ENCODE peak calls at places on chromosome 1, in ten cellular contexts. One of them, this sample, is unnamed. For H3K9me3 and H3K27me3, the result is how much of the 10 kb centered on the place peaks cover.

GRCh38 chr1:12525311-12526181 is 92.5 kb downstream of the DHRS3 start:
- DNase-seq in naive thymus-derived CD4-positive, alpha-beta T cell: no peak
- DNase-seq in tibial artery: peak
- DNase-seq in transverse colon: peak
- DNase-seq in adrenal gland: peak
- DNase-seq in heart left ventricle: no peak
- DNase-seq in neural progenitor cell: no peak
- DNase-seq in CD8-positive, alpha-beta T cell: no peak
- DNase-seq in left ventricle myocardium inferior: peak
- DNase-seq in psoas muscle: peak
- DNase-seq in this sample: no peak

GRCh38 chr1:56686171-56686570 is 41.1 kb downstream of the PRKAA2 start:
- DNase-seq in naive thymus-derived CD4-positive, alpha-beta T cell: no peak
- DNase-seq in tibial artery: no peak
- DNase-seq in transverse colon: no peak
- DNase-seq in adrenal gland: no peak
- DNase-seq in heart left ventricle: no peak
- DNase-seq in neural progenitor cell: no peak
- DNase-seq in CD8-positive, alpha-beta T cell: no peak
- DNase-seq in left ventricle myocardium inferior: no peak
- DNase-seq in psoas muscle: no peak
- DNase-seq in this sample: no peak

GRCh38 chr1:43885311-43885801 is 48.2 kb upstream of the ARTN start:
- DNase-seq in naive thymus-derived CD4-positive, alpha-beta T cell: no peak
- DNase-seq in tibial artery: no peak
- DNase-seq in transverse colon: no peak
- DNase-seq in adrenal gland: no peak
- DNase-seq in heart left ventricle: no peak
- DNase-seq in neural progenitor cell: peak
- DNase-seq in CD8-positive, alpha-beta T cell: no peak
- DNase-seq in left ventricle myocardium inferior: no peak
- DNase-seq in psoas muscle: no peak
- DNase-seq in this sample: no peak

GRCh38 chr1:38344705-38345104 is 298.1 kb upstream of the POU3F1 start:
- DNase-seq in naive thymus-derived CD4-positive, alpha-beta T cell: no peak
- DNase-seq in tibial artery: no peak
- DNase-seq in transverse colon: no peak
- DNase-seq in adrenal gland: no peak
- DNase-seq in heart left ventricle: no peak
- DNase-seq in neural progenitor cell: peak
- DNase-seq in CD8-positive, alpha-beta T cell: no peak
- DNase-seq in left ventricle myocardium inferior: no peak
- DNase-seq in psoas muscle: no peak
- DNase-seq in this sample: no peak

GRCh38 chr1:62508187-62508758 is 71.4 kb downstream of the USP1 start:
- DNase-seq in naive thymus-derived CD4-positive, alpha-beta T cell: peak
- DNase-seq in tibial artery: no peak
- DNase-seq in transverse colon: no peak
- DNase-seq in adrenal gland: peak
- DNase-seq in heart left ventricle: no peak
- DNase-seq in neural progenitor cell: peak
- DNase-seq in CD8-positive, alpha-beta T cell: no peak
- DNase-seq in left ventricle myocardium inferior: no peak
- DNase-seq in psoas muscle: no peak
- DNase-seq in this sample: peak

GRCh38 chr1:215665212-215665611 is 98.1 kb downstream of the KCTD3 start:
- DNase-seq in naive thymus-derived CD4-positive, alpha-beta T cell: no peak
- DNase-seq in tibial artery: no peak
- DNase-seq in transverse colon: no peak
- DNase-seq in adrenal gland: no peak
- DNase-seq in heart left ventricle: no peak
- DNase-seq in neural progenitor cell: no peak
- DNase-seq in CD8-positive, alpha-beta T cell: no peak
- DNase-seq in left ventricle myocardium inferior: no peak
- DNase-seq in psoas muscle: no peak
- DNase-seq in this sample: no peak

GRCh38 chr1:245056913-245057312 is 97.9 kb upstream of the KIF26B start:
- DNase-seq in naive thymus-derived CD4-positive, alpha-beta T cell: no peak
- DNase-seq in tibial artery: no peak
- DNase-seq in transverse colon: no peak
- DNase-seq in adrenal gland: no peak
- DNase-seq in heart left ventricle: no peak
- DNase-seq in neural progenitor cell: no peak
- DNase-seq in CD8-positive, alpha-beta T cell: no peak
- DNase-seq in left ventricle myocardium inferior: no peak
- DNase-seq in psoas muscle: no peak
- DNase-seq in this sample: no peak

GRCh38 chr1:209823143-209824041 is 4.4 kb upstream of the UTP25 start:
- DNase-seq in naive thymus-derived CD4-positive, alpha-beta T cell: peak
- DNase-seq in tibial artery: no peak
- DNase-seq in transverse colon: no peak
- DNase-seq in adrenal gland: no peak
- DNase-seq in heart left ventricle: no peak
- DNase-seq in neural progenitor cell: peak
- DNase-seq in CD8-positive, alpha-beta T cell: no peak
- DNase-seq in left ventricle myocardium inferior: no peak
- DNase-seq in psoas muscle: no peak
- DNase-seq in this sample: no peak

GRCh38 chr1:24311731-24312130 is 7.4 kb upstream of the GRHL3 start:
- DNase-seq in naive thymus-derived CD4-positive, alpha-beta T cell: no peak
- DNase-seq in tibial artery: no peak
- DNase-seq in transverse colon: no peak
- DNase-seq in adrenal gland: no peak
- DNase-seq in heart left ventricle: no peak
- DNase-seq in neural progenitor cell: peak
- DNase-seq in CD8-positive, alpha-beta T cell: no peak
- DNase-seq in left ventricle myocardium inferior: no peak
- DNase-seq in psoas muscle: no peak
- DNase-seq in this sample: no peak

GRCh38 chr1:91864017-91864700 is 21.8 kb downstream of the TGFBR3 start:
- DNase-seq in naive thymus-derived CD4-positive, alpha-beta T cell: no peak
- DNase-seq in tibial artery: no peak
- DNase-seq in transverse colon: no peak
- DNase-seq in adrenal gland: no peak
- DNase-seq in heart left ventricle: no peak
- DNase-seq in neural progenitor cell: no peak
- DNase-seq in CD8-positive, alpha-beta T cell: no peak
- DNase-seq in left ventricle myocardium inferior: no peak
- DNase-seq in psoas muscle: no peak
- DNase-seq in this sample: no peak

GRCh38 chr1:44367932-44368331 is 12.9 kb upstream of the ERI3 start:
- DNase-seq in naive thymus-derived CD4-positive, alpha-beta T cell: no peak
- DNase-seq in tibial artery: no peak
- DNase-seq in transverse colon: no peak
- DNase-seq in adrenal gland: no peak
- DNase-seq in heart left ventricle: no peak
- DNase-seq in neural progenitor cell: no peak
- DNase-seq in CD8-positive, alpha-beta T cell: no peak
- DNase-seq in left ventricle myocardium inferior: no peak
- DNase-seq in psoas muscle: no peak
- DNase-seq in this sample: no peak

GRCh38 chr1:162678439-162678838 is 46.2 kb downstream of the DDR2 start:
- DNase-seq in naive thymus-derived CD4-positive, alpha-beta T cell: no peak
- DNase-seq in tibial artery: no peak
- DNase-seq in transverse colon: no peak
- DNase-seq in adrenal gland: peak
- DNase-seq in heart left ventricle: peak
- DNase-seq in neural progenitor cell: no peak
- DNase-seq in CD8-positive, alpha-beta T cell: no peak
- DNase-seq in left ventricle myocardium inferior: no peak
- DNase-seq in psoas muscle: no peak
- DNase-seq in this sample: no peak

GRCh38 chr1:112855152-112855836 is 100.7 kb downstream of the SLC16A1 start:
- DNase-seq in naive thymus-derived CD4-positive, alpha-beta T cell: no peak
- DNase-seq in tibial artery: no peak
- DNase-seq in transverse colon: no peak
- DNase-seq in adrenal gland: no peak
- DNase-seq in heart left ventricle: no peak
- DNase-seq in neural progenitor cell: no peak
- DNase-seq in CD8-positive, alpha-beta T cell: no peak
- DNase-seq in left ventricle myocardium inferior: no peak
- DNase-seq in psoas muscle: no peak
- DNase-seq in this sample: no peak

GRCh38 chr1:116261227-116261626 is 111.8 kb upstream of the ATP1A1 start:
- DNase-seq in naive thymus-derived CD4-positive, alpha-beta T cell: no peak
- DNase-seq in tibial artery: no peak
- DNase-seq in transverse colon: no peak
- DNase-seq in adrenal gland: no peak
- DNase-seq in heart left ventricle: no peak
- DNase-seq in neural progenitor cell: peak
- DNase-seq in CD8-positive, alpha-beta T cell: no peak
- DNase-seq in left ventricle myocardium inferior: no peak
- DNase-seq in psoas muscle: no peak
- DNase-seq in this sample: no peak

DNA sequence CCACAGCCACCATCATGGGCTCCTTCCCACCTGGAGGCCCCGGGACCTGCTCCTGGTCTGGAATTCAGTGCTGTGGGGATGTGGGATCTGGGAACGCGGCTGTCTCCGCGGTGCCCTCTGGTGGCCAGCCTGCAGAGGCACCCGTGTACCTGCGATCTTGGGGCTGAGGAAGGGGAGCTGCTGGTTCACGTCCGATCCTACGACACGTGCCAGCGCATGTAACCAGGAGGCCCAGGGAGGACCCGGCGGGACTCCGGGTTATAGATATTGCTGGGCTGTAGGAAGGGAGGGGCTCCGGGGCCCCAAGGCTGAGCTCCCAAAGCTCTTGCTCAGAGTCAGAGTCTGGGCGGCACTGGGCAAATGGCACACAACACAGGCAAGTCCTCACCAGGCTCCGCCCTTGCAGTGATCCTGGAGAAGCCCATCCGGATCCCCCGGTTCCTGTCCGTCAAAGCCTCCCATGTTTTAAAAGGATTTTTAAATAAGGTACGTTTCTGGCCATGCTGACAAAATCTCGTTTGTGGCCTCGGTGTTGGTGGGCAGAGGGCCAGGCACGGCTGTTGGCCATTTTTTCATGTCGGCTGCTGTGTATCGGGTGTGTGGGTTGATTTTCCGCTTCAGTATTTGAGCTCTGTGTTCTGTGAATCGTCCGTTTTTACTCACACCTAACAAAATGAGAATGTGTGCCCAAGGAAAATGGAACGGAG is 20.1 kb downstream of the FAAP20 start:
- DNase-seq in naive thymus-derived CD4-positive, alpha-beta T cell: peak
- DNase-seq in tibial artery: peak
- DNase-seq in transverse colon: peak
- DNase-seq in adrenal gland: peak
- DNase-seq in heart left ventricle: peak
- DNase-seq in neural progenitor cell: peak
- DNase-seq in CD8-positive, alpha-beta T cell: no peak
- DNase-seq in left ventricle myocardium inferior: peak
- DNase-seq in psoas muscle: peak
- DNase-seq in this sample: no peak
- H3K4me3 ChIP-seq in naive thymus-derived CD4-positive, alpha-beta T cell: no peak
- H3K4me3 ChIP-seq in tibial artery: peak
- H3K4me3 ChIP-seq in transverse colon: peak
- H3K4me3 ChIP-seq in adrenal gland: no peak
- H3K4me3 ChIP-seq in heart left ventricle: peak
- H3K4me3 ChIP-seq in neural progenitor cell: no peak
- H3K4me3 ChIP-seq in CD8-positive, alpha-beta T cell: no peak
- H3K4me3 ChIP-seq in left ventricle myocardium inferior: peak
- H3K4me3 ChIP-seq in psoas muscle: peak
- H3K4me3 ChIP-seq in this sample: no peak

DNA sequence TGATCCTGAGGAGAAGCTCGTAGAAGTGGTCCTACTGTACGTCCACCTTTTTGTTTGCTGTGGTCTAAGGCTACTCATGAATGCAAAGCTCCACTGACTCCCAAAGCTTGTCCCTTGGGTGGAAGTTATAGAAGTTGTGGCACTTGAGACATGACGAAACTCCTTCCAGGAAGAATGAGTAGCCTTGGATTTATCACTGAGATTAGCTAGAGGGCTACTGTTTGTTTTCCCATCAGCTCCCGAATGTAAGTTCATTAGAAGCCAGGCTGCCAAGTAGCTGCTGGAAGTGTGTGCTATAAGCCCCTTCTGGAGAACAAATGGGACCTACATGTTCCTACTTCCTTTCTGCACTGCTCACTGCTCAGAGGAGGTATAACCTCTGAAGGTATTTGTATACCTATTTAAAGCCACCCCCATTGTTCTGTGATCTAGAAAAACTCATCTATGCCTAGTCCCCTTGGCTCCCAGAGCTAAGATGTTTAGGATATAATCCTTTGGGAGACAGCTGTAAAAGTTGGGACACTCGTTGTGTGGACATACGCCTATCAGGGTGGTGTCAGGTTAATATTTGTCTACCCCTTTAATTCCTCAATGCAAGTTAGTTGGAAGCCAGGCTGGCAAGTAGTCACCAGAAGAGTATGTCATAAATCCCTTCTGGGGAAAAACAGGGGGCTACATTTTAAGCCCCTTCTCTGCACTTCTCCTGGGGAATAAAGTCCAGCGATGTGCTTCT is 72.9 kb downstream of the SCMH1 start:
- DNase-seq in naive thymus-derived CD4-positive, alpha-beta T cell: no peak
- DNase-seq in tibial artery: no peak
- DNase-seq in transverse colon: no peak
- DNase-seq in adrenal gland: no peak
- DNase-seq in heart left ventricle: no peak
- DNase-seq in neural progenitor cell: no peak
- DNase-seq in CD8-positive, alpha-beta T cell: no peak
- DNase-seq in left ventricle myocardium inferior: no peak
- DNase-seq in psoas muscle: no peak
- DNase-seq in this sample: no peak
- H3K9me3 ChIP-seq in naive thymus-derived CD4-positive, alpha-beta T cell: under half
- H3K9me3 ChIP-seq in tibial artery: under half
- H3K9me3 ChIP-seq in transverse colon: under half
- H3K9me3 ChIP-seq in adrenal gland: under half
- H3K9me3 ChIP-seq in heart left ventricle: under half
- H3K9me3 ChIP-seq in neural progenitor cell: under half
- H3K9me3 ChIP-seq in CD8-positive, alpha-beta T cell: under half
- H3K9me3 ChIP-seq in left ventricle myocardium inferior: under half
- H3K9me3 ChIP-seq in psoas muscle: under half
- H3K9me3 ChIP-seq in this sample: under half

GRCh38 chr1:30908886-30909777 is 574 bp upstream of the SDC3 start:
- DNase-seq in naive thymus-derived CD4-positive, alpha-beta T cell: no peak
- DNase-seq in tibial artery: no peak
- DNase-seq in transverse colon: peak
- DNase-seq in adrenal gland: no peak
- DNase-seq in heart left ventricle: no peak
- DNase-seq in neural progenitor cell: peak
- DNase-seq in CD8-positive, alpha-beta T cell: no peak
- DNase-seq in left ventricle myocardium inferior: peak
- DNase-seq in psoas muscle: no peak
- DNase-seq in this sample: no peak
- H3K27me3 ChIP-seq in naive thymus-derived CD4-positive, alpha-beta T cell: under half
- H3K27me3 ChIP-seq in tibial artery: under half
- H3K27me3 ChIP-seq in transverse colon: under half
- H3K27me3 ChIP-seq in adrenal gland: under half
- H3K27me3 ChIP-seq in heart left ventricle: under half
- H3K27me3 ChIP-seq in neural progenitor cell: under half
- H3K27me3 ChIP-seq in CD8-positive, alpha-beta T cell: under half
- H3K27me3 ChIP-seq in left ventricle myocardium inferior: under half
- H3K27me3 ChIP-seq in psoas muscle: under half
- H3K27me3 ChIP-seq in this sample: under half

DNA sequence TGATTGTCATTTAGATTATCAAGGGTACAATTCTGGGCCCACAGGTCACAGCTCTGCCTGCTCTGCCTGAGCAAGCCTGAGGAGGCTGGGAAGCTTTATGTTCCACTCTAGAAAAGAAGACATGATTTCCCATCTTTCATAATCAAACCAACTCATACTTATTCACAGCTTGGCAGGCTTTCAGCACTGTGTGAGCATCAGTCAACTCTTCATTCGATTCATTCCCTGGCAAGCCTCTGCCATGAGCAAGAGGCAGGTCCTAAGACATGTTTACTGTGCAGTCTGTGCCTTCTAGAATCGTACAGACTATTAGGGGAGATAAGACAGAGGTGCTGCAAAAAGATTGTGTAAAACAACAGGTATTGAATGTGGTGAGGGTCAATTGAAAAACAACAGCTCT is 24.5 kb upstream of the KIRREL1 start:
- DNase-seq in naive thymus-derived CD4-positive, alpha-beta T cell: no peak
- DNase-seq in tibial artery: no peak
- DNase-seq in transverse colon: no peak
- DNase-seq in adrenal gland: peak
- DNase-seq in heart left ventricle: no peak
- DNase-seq in neural progenitor cell: no peak
- DNase-seq in CD8-positive, alpha-beta T cell: no peak
- DNase-seq in left ventricle myocardium inferior: no peak
- DNase-seq in psoas muscle: peak
- DNase-seq in this sample: no peak
- H3K4me3 ChIP-seq in naive thymus-derived CD4-positive, alpha-beta T cell: no peak
- H3K4me3 ChIP-seq in tibial artery: no peak
- H3K4me3 ChIP-seq in transverse colon: no peak
- H3K4me3 ChIP-seq in adrenal gland: no peak
- H3K4me3 ChIP-seq in heart left ventricle: no peak
- H3K4me3 ChIP-seq in neural progenitor cell: no peak
- H3K4me3 ChIP-seq in CD8-positive, alpha-beta T cell: no peak
- H3K4me3 ChIP-seq in left ventricle myocardium inferior: no peak
- H3K4me3 ChIP-seq in psoas muscle: no peak
- H3K4me3 ChIP-seq in this sample: no peak

This sample was measured in CD8-positive, alpha-beta memory T cell.